ENCODE peak calls at places on chromosomes 3 and 15, in ten cellular contexts. E is foreskin melanocyte, D is OCI-LY7, H is head of caudate nucleus, S is T follicular helper cell, C is fibroblast of lung, V is HL-60, J is HT1080, T is GOT3, X is aorta. N is an unnamed sample.

GRCh38 chr15:36501063-36501678 is 78.3 kb upstream of the CDIN1 start:
- DNase-seq in S (no peak), V (peak), H (no peak), X (no peak), C (peak), J (peak), T (no peak), E (peak), D (peak), N (no peak)

GRCh38 chr3:45817788-45818523 is 21.6 kb upstream of the SLC6A20 start:
- DNase-seq in D (no peak), E (peak), X (no peak), V (no peak), S (no peak), J (peak), T (no peak), H (no peak), C (peak), N (no peak)

GRCh38 chr15:90106522-90107117 is 4.4 kb upstream of the IDH2 start:
- DNase-seq in E (peak), D (no peak), J (peak), T (no peak), H (peak), C (peak), X (peak), V (no peak), S (no peak), N (no peak)

GRCh38 chr15:58268746-58269145 is 130.6 kb downstream of the AQP9 start:
- DNase-seq in J (no peak), S (no peak), E (no peak), T (no peak), X (no peak), H (no peak), V (no peak), D (no peak), C (no peak), N (no peak)

GRCh38 chr3:33441322-33441976 is 1.2 kb upstream of the UBP1 start:
- DNase-seq in T (no peak), X (no peak), D (no peak), S (no peak), E (no peak), V (no peak), J (no peak), H (no peak), C (no peak), N (no peak)

GRCh38 chr15:67176195-67176971 is 78.1 kb downstream of the AAGAB start:
- DNase-seq in X (no peak), H (no peak), J (no peak), C (no peak), D (no peak), S (no peak), T (no peak), E (no peak), V (no peak), N (no peak)

GRCh38 chr3:191425322-191425734 is 35.6 kb upstream of the PYDC2 start:
- DNase-seq in E (no peak), T (no peak), D (no peak), J (peak), V (no peak), X (no peak), S (no peak), H (no peak), C (no peak), N (no peak)

GRCh38 chr15:26888761-26889160 is 21.9 kb downstream of the GABRA5 start:
- DNase-seq in X (peak), H (no peak), V (no peak), J (no peak), D (no peak), T (no peak), C (no peak), S (no peak), E (no peak), N (no peak)

GRCh38 chr3:39148116-39149058 is 5.0 kb downstream of the CSRNP1 start:
- DNase-seq in C (peak), X (no peak), V (peak), E (no peak), T (no peak), S (no peak), J (peak), D (peak), H (no peak), N (no peak)

GRCh38 chr3:117997201-117998049 is 1037.2 kb downstream of the IGSF11 start:
- DNase-seq in H (peak), T (peak), S (no peak), J (peak), V (peak), E (peak), X (peak), D (peak), C (peak), N (no peak)

GRCh38 chr3:28240440-28240839 is 979 bp upstream of the CMC1 start:
- DNase-seq in D (no peak), X (no peak), T (no peak), H (no peak), C (no peak), V (no peak), S (no peak), J (no peak), E (no peak), N (no peak)

GRCh38 chr3:19485267-19485666 is 337.0 kb downstream of the KCNH8 start:
- DNase-seq in S (no peak), J (no peak), D (no peak), T (no peak), H (no peak), C (no peak), X (no peak), V (no peak), E (no peak), N (no peak)

GRCh38 chr3:40187945-40188344 is 121.6 kb upstream of the EIF1B start:
- DNase-seq in J (no peak), S (no peak), V (no peak), E (no peak), C (no peak), X (no peak), T (no peak), D (no peak), H (no peak), N (no peak)

GRCh38 chr3:22371592-22372291 is 620.7 kb upstream of the ZNF385D start:
- DNase-seq in E (no peak), C (no peak), D (no peak), V (no peak), T (no peak), H (no peak), J (no peak), X (peak), S (no peak), N (no peak)

GRCh38 chr3:43766672-43767465 is 76.1 kb downstream of the ABHD5 start:
- DNase-seq in D (no peak), J (peak), T (no peak), E (no peak), V (no peak), H (no peak), C (peak), X (no peak), S (no peak), N (no peak)

GRCh38 chr3:148873270-148873927 is 8.3 kb downstream of the CPA3 start:
- DNase-seq in S (no peak), H (no peak), J (no peak), T (no peak), C (peak), E (no peak), X (no peak), D (no peak), V (no peak), N (no peak)

GRCh38 chr3:14680716-14681115 is 5.8 kb downstream of the C3orf20 start:
- DNase-seq in X (no peak), V (no peak), H (no peak), T (no peak), S (no peak), C (peak), D (no peak), E (peak), J (no peak), N (no peak)

GRCh38 chr3:119310052-119310451 is 15.9 kb downstream of the ARHGAP31 start:
- DNase-seq in T (peak), E (no peak), D (no peak), S (no peak), H (no peak), V (no peak), J (peak), X (no peak), C (peak), N (no peak)

GRCh38 chr3:149369991-149370866 is 7.2 kb downstream of the TM4SF1 start:
- DNase-seq in S (no peak), D (no peak), C (no peak), E (no peak), J (no peak), X (no peak), T (no peak), H (no peak), V (no peak), N (no peak)

GRCh38 chr3:63192248-63192647 is 85.9 kb upstream of the SYNPR start:
- DNase-seq in H (no peak), J (no peak), V (no peak), E (no peak), X (no peak), D (no peak), C (no peak), S (no peak), T (no peak), N (no peak)

GRCh38 chr3:151351216-151351615 is 21.9 kb upstream of the P2RY13 start:
- DNase-seq in H (no peak), D (no peak), V (no peak), X (no peak), E (no peak), S (no peak), T (no peak), C (no peak), J (no peak), N (no peak)

GRCh38 chr3:161070252-161070930 is 34.8 kb downstream of the B3GALNT1 start:
- DNase-seq in X (no peak), V (no peak), J (peak), D (no peak), E (no peak), H (no peak), T (no peak), S (no peak), C (no peak), N (no peak)

GRCh38 chr3:187696036-187696435 is 6.3 kb downstream of the RTP2 start:
- DNase-seq in H (no peak), V (no peak), S (no peak), D (no peak), C (no peak), X (no peak), J (no peak), E (no peak), T (no peak), N (no peak)

GRCh38 chr3:53160660-53161344 is at the start of gene PRKCD:
- DNase-seq in X (peak), J (peak), V (peak), S (peak), T (peak), C (peak), D (peak), E (peak), H (peak), N (peak)

GRCh38 chr15:60086676-60087446 is 82.8 kb downstream of the FOXB1 start:
- DNase-seq in D (no peak), H (no peak), X (no peak), T (no peak), J (no peak), V (no peak), S (no peak), E (no peak), C (peak), N (no peak)

GRCh38 chr3:46926039-46926438 is 48.5 kb downstream of the PTH1R start:
- DNase-seq in E (no peak), D (no peak), H (no peak), J (peak), V (no peak), S (no peak), T (no peak), C (peak), X (peak), N (no peak)

GRCh38 chr3:189841474-189842205 is 210.5 kb downstream of the TP63 start:
- DNase-seq in V (no peak), H (no peak), D (no peak), J (peak), S (no peak), T (no peak), E (no peak), X (no peak), C (peak), N (no peak)

GRCh38 chr15:56759450-56759845 is 26.1 kb upstream of the ZNF280D start:
- DNase-seq in E (no peak), X (no peak), C (peak), H (peak), T (no peak), D (no peak), S (no peak), V (peak), J (peak), N (no peak)

GRCh38 chr3:197149528-197149927 is 119.9 kb upstream of the MELTF start:
- DNase-seq in C (no peak), T (no peak), X (no peak), V (peak), S (no peak), H (no peak), E (no peak), J (no peak), D (no peak), N (no peak)

GRCh38 chr15:99211926-99212325 is 37.5 kb downstream of the TTC23 start:
- DNase-seq in E (no peak), C (peak), S (no peak), T (no peak), X (no peak), D (no peak), H (no peak), J (peak), V (no peak), N (no peak)

GRCh38 chr15:90388462-90389182 is 580 bp downstream of the IQGAP1 start:
- DNase-seq in V (peak), H (peak), X (peak), D (peak), S (peak), J (peak), E (no peak), T (no peak), C (peak), N (peak)

GRCh38 chr3:66693461-66693912 is 192.7 kb upstream of the LRIG1 start:
- DNase-seq in J (no peak), C (peak), V (no peak), H (peak), E (peak), S (no peak), T (no peak), X (no peak), D (no peak), N (no peak)

GRCh38 chr15:42800731-42801474 is 64.0 kb upstream of the CDAN1 start:
- DNase-seq in D (peak), C (no peak), S (no peak), J (no peak), E (no peak), H (no peak), X (no peak), V (no peak), T (no peak), N (no peak)

GRCh38 chr15:92510163-92510882 is 116.6 kb downstream of the ST8SIA2 start:
- DNase-seq in D (no peak), S (no peak), C (peak), J (peak), X (no peak), T (no peak), V (no peak), E (no peak), H (no peak), N (no peak)

GRCh38 chr15:63968700-63969099 is 77.6 kb downstream of the DAPK2 start:
- DNase-seq in H (no peak), D (no peak), X (no peak), S (no peak), V (no peak), C (no peak), J (no peak), T (no peak), E (no peak), N (no peak)

GRCh38 chr15:81152799-81153198 is 18.7 kb downstream of the CFAP161 start:
- DNase-seq in J (no peak), C (peak), D (no peak), H (no peak), E (no peak), X (no peak), T (no peak), S (no peak), V (no peak), N (no peak)

GRCh38 chr15:59688383-59688887 is 685 bp downstream of the BNIP2 start:
- DNase-seq in J (no peak), T (no peak), H (no peak), V (peak), C (peak), E (peak), D (peak), S (peak), X (no peak), N (no peak)

GRCh38 chr3:130956721-130957120 is 62.8 kb downstream of the ATP2C1 start:
- DNase-seq in V (no peak), X (no peak), T (no peak), S (no peak), E (no peak), D (no peak), C (no peak), H (no peak), J (no peak), N (no peak)